ENCODE peak calls at places on chromosomes 7 and 10, in nine cellular contexts. Y, G, N, O, Z, S, A, D and V are unnamed samples.

GRCh38 chr10:59852671-59853070 is 53.7 kb downstream of the CCDC6 start:
- DNase-seq in A (no peak), G (no peak), S (no peak), N (no peak), O (no peak), Y (no peak), D (no peak), Z (no peak), V (no peak)

GRCh38 chr10:115402690-115403089 is 309.5 kb downstream of the ATRNL1 start:
- DNase-seq in A (peak; percentile 63), G (no peak), N (peak; percentile 30), Y (no peak), S (peak; percentile 46), Z (no peak), O (peak; percentile 44), D (peak; percentile 70), V (no peak)

GRCh38 chr7:150383710-150384397 is 4.7 kb downstream of the ZNF775 start:
- DNase-seq in N (no peak), S (no peak), G (no peak), A (no peak), Y (peak; percentile 87), Z (no peak), O (no peak), D (no peak), V (peak; percentile 44)

GRCh38 chr10:70729763-70730357 is 55.3 kb downstream of the TBATA start:
- DNase-seq in G (no peak), A (no peak), S (no peak), D (no peak), Z (no peak), Y (no peak), N (no peak), O (no peak), V (no peak)

GRCh38 chr7:105707967-105708580 is 126.8 kb upstream of the EFCAB10 start:
- DNase-seq in O (no peak), D (no peak), N (no peak), Y (no peak), A (no peak), Z (no peak), S (no peak), G (no peak), V (no peak)

GRCh38 chr7:80537091-80537490 is 25.2 kb upstream of the GNAT3 start:
- DNase-seq in D (no peak), A (no peak), O (no peak), N (no peak), Z (no peak), G (no peak), S (no peak), Y (no peak), V (no peak)

GRCh38 chr10:121702351-121703320 is 104.4 kb upstream of the FGFR2 start:
- DNase-seq in O (peak; percentile 41), G (no peak), Z (no peak), A (peak; percentile 93), Y (no peak), S (peak; percentile 72), D (peak; percentile 26), N (peak; percentile 29), V (no peak)

GRCh38 chr7:112442210-112442609 is 8.1 kb upstream of the IFRD1 start:
- DNase-seq in S (no peak), Y (no peak), G (no peak), D (no peak), Z (no peak), N (no peak), O (no peak), A (no peak), V (no peak)

GRCh38 chr10:97483526-97483925 is 14.7 kb downstream of the MMS19 start:
- DNase-seq in O (no peak), S (no peak), N (peak; percentile 58), D (no peak), Y (no peak), G (no peak), Z (no peak), A (no peak), V (no peak)

GRCh38 chr7:129947701-129948100 is 5.1 kb downstream of the UBE2H start:
- DNase-seq in G (no peak), N (no peak), S (peak; percentile 14), D (no peak), A (peak; percentile 7), Y (no peak), Z (no peak), O (no peak), V (no peak)

GRCh38 chr10:90906596-90906995 is 14.3 kb downstream of the ANKRD1 start:
- DNase-seq in G (no peak), Y (no peak), N (no peak), O (no peak), Z (no peak), S (no peak), A (no peak), D (no peak), V (no peak)

GRCh38 chr10:103445767-103446567 is 6.2 kb downstream of the CALHM2 start:
- DNase-seq in S (peak; percentile 87), Z (no peak), D (no peak), O (no peak), A (no peak), Y (no peak), N (peak; percentile 52), G (no peak), V (no peak)

DNA sequence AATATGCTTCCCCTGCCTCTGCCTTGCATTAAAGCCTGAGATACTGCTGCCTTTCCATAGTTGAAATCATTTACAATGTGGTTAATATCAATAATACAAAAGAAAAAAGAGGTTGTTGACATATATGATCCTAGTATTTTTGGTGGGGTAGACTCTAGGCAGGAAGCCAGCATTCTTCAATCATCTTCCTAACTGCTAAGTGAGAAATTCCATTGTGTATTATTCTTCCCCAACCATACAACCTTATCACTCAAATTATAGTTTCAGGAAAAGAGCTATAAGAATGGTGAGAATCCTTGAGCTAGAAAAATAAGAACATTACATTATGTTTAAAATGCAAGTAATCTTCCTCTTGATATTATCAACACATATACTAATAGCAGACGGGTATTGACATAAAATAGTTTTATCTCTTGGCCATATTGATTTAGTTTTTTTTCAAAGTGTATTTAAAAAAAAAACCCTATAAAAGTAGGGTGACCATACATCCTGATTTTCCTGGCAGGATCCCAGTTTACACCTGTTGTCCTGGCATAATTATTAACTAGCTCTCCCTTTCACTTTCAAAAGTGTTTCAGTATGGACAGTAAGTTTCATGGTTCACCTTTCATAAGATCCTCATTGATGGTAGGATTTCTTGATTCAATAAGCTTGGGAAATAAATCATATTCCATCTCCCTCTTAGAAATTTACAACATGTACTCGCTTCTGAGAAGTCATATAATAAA is 33.4 kb upstream of the WASL start:
- DNase-seq in S (no peak), Y (no peak), O (peak; percentile 34), Z (no peak), A (peak; percentile 20), D (no peak), N (no peak), G (no peak), V (no peak)
- H3K27ac ChIP-seq in S (no peak overlapping the region), Y (no peak overlapping the region), O (no peak overlapping the region), Z (no peak overlapping the region), A (no peak overlapping the region), D (no peak overlapping the region), N (no peak overlapping the region), G (no peak overlapping the region), V (no peak overlapping the region)

GRCh38 chr10:67816719-67817118 is 21.3 kb downstream of the DNAJC12 start:
- DNase-seq in N (no peak), A (no peak), Y (no peak), G (no peak), O (no peak), Z (no peak), D (no peak), S (no peak), V (no peak)

GRCh38 chr10:67815571-67816059 is 22.4 kb downstream of the DNAJC12 start:
- DNase-seq in Z (no peak), Y (no peak), N (peak; percentile 43), A (peak; percentile 16), G (no peak), O (peak; percentile 99), S (no peak), D (peak; percentile 53), V (peak; percentile 36)

DNA sequence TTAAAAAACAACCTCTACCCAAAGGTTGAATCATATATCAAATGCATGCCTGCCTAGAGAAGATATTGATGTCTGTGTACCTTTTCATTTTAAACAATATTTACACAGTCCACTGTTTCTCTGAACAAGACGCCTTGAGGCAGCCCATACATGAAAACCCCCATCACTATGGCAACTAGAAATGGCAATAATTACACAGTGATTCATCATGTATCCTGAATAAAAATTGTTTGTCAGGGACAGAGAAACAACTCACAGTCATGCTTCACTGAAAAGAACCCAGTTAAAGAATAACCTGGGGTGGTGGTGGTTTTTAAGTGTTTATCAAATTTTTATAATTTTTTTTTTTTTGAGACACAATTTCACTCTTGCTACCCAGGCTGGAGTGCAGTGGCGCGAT is 19.7 kb downstream of the DNAJC12 start:
- DNase-seq in O (peak; percentile 100), N (peak; percentile 44), Z (no peak), G (no peak), Y (no peak), S (peak; percentile 53), A (peak; percentile 78), D (peak; percentile 82), V (no peak)
- H3K27ac ChIP-seq in O (peak overlapping the region; percentile 91), N (no peak overlapping the region), Z (no peak overlapping the region), G (no peak overlapping the region), Y (no peak overlapping the region), S (no peak overlapping the region), A (peak overlapping the region; percentile 53), D (peak overlapping the region; percentile 51), V (no peak overlapping the region)

GRCh38 chr10:16848562-16849154 is 31.4 kb upstream of the RSU1 start:
- DNase-seq in O (no peak), G (no peak), N (no peak), Z (no peak), Y (no peak), D (no peak), A (no peak), S (peak; percentile 68), V (no peak)
- H3K27ac ChIP-seq in O (no peak overlapping the region), G (no peak overlapping the region), N (no peak overlapping the region), Z (no peak overlapping the region), Y (no peak overlapping the region), D (peak overlapping the region; percentile 62), A (no peak overlapping the region), S (peak overlapping the region; percentile 40), V (no peak overlapping the region)

GRCh38 chr10:61987537-61987936 is 86.0 kb downstream of the ARID5B start:
- DNase-seq in Y (no peak), S (no peak), Z (no peak), N (no peak), A (no peak), O (no peak), D (no peak), G (no peak), V (no peak)
- H3K27ac ChIP-seq in Y (no peak overlapping the region), S (peak overlapping the region; percentile 38), Z (peak overlapping the region; percentile 73), N (no peak overlapping the region), A (no peak overlapping the region), O (no peak overlapping the region), D (no peak overlapping the region), G (no peak overlapping the region), V (peak overlapping the region; percentile 11)